ENCODE peak calls at places on chromosomes 11 and 22, in eight cellular contexts. A, N, R, H, K, F, L and Q are unnamed samples.

GRCh38 chr11:113835306-113835705 is 40.1 kb downstream of the USP28 start:
- DNase-seq in K (no peak), N (no peak), R (no peak), F (no peak), H (no peak), L (no peak), A (no peak), Q (no peak)

GRCh38 chr11:2777871-2778629 is 78.3 kb upstream of the KCNQ1OT1 start:
- DNase-seq in F (peak; percentile 82), K (no peak), H (no peak), R (no peak), L (no peak), A (no peak), N (no peak), Q (peak; percentile 64)

GRCh38 chr22:45787770-45788169 is 116.1 kb downstream of the ATXN10 start:
- DNase-seq in N (no peak), L (no peak), F (no peak), K (no peak), R (no peak), A (peak; percentile 35), H (no peak), Q (no peak)

GRCh38 chr11:115301029-115301428 is 203.2 kb downstream of the CADM1 start:
- DNase-seq in A (no peak), L (peak; percentile 50), K (no peak), F (no peak), N (no peak), R (no peak), H (no peak), Q (no peak)

GRCh38 chr11:18080451-18080850 is 25.4 kb downstream of the SAAL1 start:
- DNase-seq in H (no peak), R (no peak), A (no peak), L (no peak), N (no peak), F (no peak), K (no peak), Q (no peak)

GRCh38 chr11:30143098-30143705 is 87.6 kb upstream of the FSHB start:
- DNase-seq in A (peak; percentile 43), K (no peak), N (no peak), L (peak; percentile 26), F (no peak), H (no peak), R (no peak), Q (no peak)

GRCh38 chr11:1714908-1715885 is 18.2 kb downstream of the KRTAP5-6 start:
- DNase-seq in K (no peak), A (no peak), N (no peak), H (no peak), R (no peak), L (no peak), F (no peak), Q (no peak)

GRCh38 chr11:8671242-8671641 is 11.2 kb downstream of the TRIM66 start:
- DNase-seq in K (no peak), H (peak; percentile 55), L (peak; percentile 99), R (no peak), N (peak; percentile 82), F (no peak), A (peak; percentile 98), Q (no peak)

GRCh38 chr11:116721983-116722382 is 50.8 kb downstream of the BUD13 start:
- DNase-seq in A (no peak), F (no peak), K (no peak), N (no peak), L (no peak), H (peak; percentile 38), R (no peak), Q (no peak)

GRCh38 chr11:2271327-2272240 is 1.2 kb upstream of the ASCL2 start:
- DNase-seq in N (no peak), K (no peak), F (peak; percentile 72), R (no peak), A (no peak), L (no peak), H (no peak), Q (peak; percentile 64)

GRCh38 chr11:36108812-36109498 is 165.1 kb downstream of the LDLRAD3 start:
- DNase-seq in N (no peak), F (no peak), H (no peak), K (no peak), A (no peak), R (no peak), L (no peak), Q (no peak)

GRCh38 chr11:65537620-65538231 is 12.8 kb downstream of the SCYL1 start:
- DNase-seq in N (no peak), A (no peak), K (no peak), L (no peak), R (no peak), H (no peak), F (no peak), Q (no peak)

GRCh38 chr22:42994917-42995562 is 19.9 kb downstream of the PACSIN2 start:
- DNase-seq in F (no peak), N (no peak), R (no peak), A (peak; percentile 96), K (no peak), L (peak; percentile 97), H (no peak), Q (no peak)